ENCODE peak calls at places on chromosomes 4 and X, in eight cellular contexts. One of them, this sample, is unnamed.
A peak's percentile ranks its signal among the peaks of the same experiment; 100 is the strongest.

GRCh38 chr4:82528868-82529267 is 32.9 kb downstream of the TMEM150C start:
- DNase-seq in kidney epithelial cell: no peak
- DNase-seq in psoas muscle: no peak
- DNase-seq in testis: peak; percentile 21
- DNase-seq in heart left ventricle: no peak
- DNase-seq in sigmoid colon: no peak
- DNase-seq in PC-3: no peak
- DNase-seq in fibroblast of mammary gland: no peak
- DNase-seq in this sample: no peak

GRCh38 chr4:3768842-3769641 is 2.9 kb downstream of the ADRA2C start:
- DNase-seq in heart left ventricle: no peak
- DNase-seq in testis: no peak
- DNase-seq in PC-3: no peak
- DNase-seq in psoas muscle: peak; percentile 33
- DNase-seq in sigmoid colon: no peak
- DNase-seq in fibroblast of mammary gland: no peak
- DNase-seq in kidney epithelial cell: no peak
- DNase-seq in this sample: no peak

GRCh38 chr4:185888676-185889075 is 76.7 kb upstream of the SORBS2 start:
- DNase-seq in kidney epithelial cell: no peak
- DNase-seq in psoas muscle: no peak
- DNase-seq in fibroblast of mammary gland: no peak
- DNase-seq in PC-3: no peak
- DNase-seq in heart left ventricle: no peak
- DNase-seq in testis: no peak
- DNase-seq in sigmoid colon: no peak
- DNase-seq in this sample: no peak

GRCh38 chr4:77473509-77473908 is 132.1 kb upstream of the CXCL13 start:
- DNase-seq in fibroblast of mammary gland: peak; percentile 35
- DNase-seq in sigmoid colon: no peak
- DNase-seq in heart left ventricle: no peak
- DNase-seq in testis: no peak
- DNase-seq in kidney epithelial cell: no peak
- DNase-seq in psoas muscle: no peak
- DNase-seq in PC-3: peak; percentile 53
- DNase-seq in this sample: no peak

GRCh38 chrX:65407157-65407626 is 127.4 kb downstream of the LAS1L start:
- DNase-seq in PC-3: no peak
- DNase-seq in kidney epithelial cell: no peak
- DNase-seq in sigmoid colon: no peak
- DNase-seq in fibroblast of mammary gland: no peak
- DNase-seq in testis: no peak
- DNase-seq in psoas muscle: no peak
- DNase-seq in heart left ventricle: no peak
- DNase-seq in this sample: no peak

GRCh38 chrX:30643313-30643821 is 9.9 kb upstream of the GK start:
- DNase-seq in fibroblast of mammary gland: peak; percentile 91
- DNase-seq in psoas muscle: no peak
- DNase-seq in PC-3: no peak
- DNase-seq in heart left ventricle: no peak
- DNase-seq in testis: no peak
- DNase-seq in kidney epithelial cell: no peak
- DNase-seq in sigmoid colon: no peak
- DNase-seq in this sample: no peak

GRCh38 chr4:178602833-178603232 is 1160.6 kb upstream of the AGA start:
- DNase-seq in fibroblast of mammary gland: no peak
- DNase-seq in testis: no peak
- DNase-seq in heart left ventricle: no peak
- DNase-seq in sigmoid colon: no peak
- DNase-seq in psoas muscle: no peak
- DNase-seq in PC-3: no peak
- DNase-seq in kidney epithelial cell: no peak
- DNase-seq in this sample: no peak

GRCh38 chrX:150028692-150029091 is 90.4 kb upstream of the EOLA2 start:
- DNase-seq in heart left ventricle: no peak
- DNase-seq in psoas muscle: no peak
- DNase-seq in PC-3: no peak
- DNase-seq in kidney epithelial cell: no peak
- DNase-seq in testis: no peak
- DNase-seq in sigmoid colon: no peak
- DNase-seq in fibroblast of mammary gland: no peak
- DNase-seq in this sample: no peak

GRCh38 chr4:74874785-74875367 is 58.0 kb upstream of the PARM1 start:
- DNase-seq in testis: peak; percentile 63
- DNase-seq in heart left ventricle: peak; percentile 27
- DNase-seq in kidney epithelial cell: peak; percentile 56
- DNase-seq in fibroblast of mammary gland: peak; percentile 81
- DNase-seq in PC-3: peak; percentile 80
- DNase-seq in sigmoid colon: no peak
- DNase-seq in psoas muscle: no peak
- DNase-seq in this sample: peak; percentile 29

GRCh38 chrX:72130762-72131231 is 918 bp downstream of the RTL5 start:
- DNase-seq in heart left ventricle: no peak
- DNase-seq in PC-3: no peak
- DNase-seq in kidney epithelial cell: no peak
- DNase-seq in testis: peak; percentile 37
- DNase-seq in psoas muscle: no peak
- DNase-seq in fibroblast of mammary gland: no peak
- DNase-seq in sigmoid colon: no peak
- DNase-seq in this sample: no peak

GRCh38 chrX:119234931-119235555 is 1.0 kb upstream of the PGRMC1 start:
- DNase-seq in heart left ventricle: peak; percentile 21
- DNase-seq in PC-3: no peak
- DNase-seq in sigmoid colon: no peak
- DNase-seq in kidney epithelial cell: no peak
- DNase-seq in psoas muscle: no peak
- DNase-seq in testis: no peak
- DNase-seq in fibroblast of mammary gland: peak; percentile 50
- DNase-seq in this sample: no peak

GRCh38 chrX:74449937-74450330 is 28.6 kb downstream of the SLC16A2 start:
- DNase-seq in fibroblast of mammary gland: peak; percentile 64
- DNase-seq in sigmoid colon: no peak
- DNase-seq in psoas muscle: no peak
- DNase-seq in testis: no peak
- DNase-seq in kidney epithelial cell: peak; percentile 5
- DNase-seq in PC-3: peak; percentile 87
- DNase-seq in heart left ventricle: no peak
- DNase-seq in this sample: no peak

GRCh38 chrX:27966492-27966891 is 14.8 kb downstream of the DCAF8L1 start:
- DNase-seq in psoas muscle: no peak
- DNase-seq in kidney epithelial cell: no peak
- DNase-seq in sigmoid colon: no peak
- DNase-seq in heart left ventricle: no peak
- DNase-seq in fibroblast of mammary gland: no peak
- DNase-seq in PC-3: peak; percentile 62
- DNase-seq in testis: no peak
- DNase-seq in this sample: no peak

GRCh38 chrX:132093239-132093860 is 34.5 kb downstream of the FRMD7 start:
- DNase-seq in fibroblast of mammary gland: no peak
- DNase-seq in testis: no peak
- DNase-seq in heart left ventricle: no peak
- DNase-seq in PC-3: no peak
- DNase-seq in kidney epithelial cell: no peak
- DNase-seq in psoas muscle: no peak
- DNase-seq in sigmoid colon: no peak
- DNase-seq in this sample: no peak

GRCh38 chrX:137032841-137033773 is 688 bp downstream of the GPR101 start:
- DNase-seq in kidney epithelial cell: no peak
- DNase-seq in fibroblast of mammary gland: no peak
- DNase-seq in PC-3: no peak
- DNase-seq in psoas muscle: no peak
- DNase-seq in heart left ventricle: no peak
- DNase-seq in sigmoid colon: no peak
- DNase-seq in testis: no peak
- DNase-seq in this sample: no peak

GRCh38 chrX:137031517-137032377 is 2.0 kb downstream of the GPR101 start:
- DNase-seq in fibroblast of mammary gland: peak; percentile 44
- DNase-seq in testis: peak; percentile 25
- DNase-seq in psoas muscle: no peak
- DNase-seq in heart left ventricle: no peak
- DNase-seq in kidney epithelial cell: no peak
- DNase-seq in sigmoid colon: no peak
- DNase-seq in PC-3: peak; percentile 48
- DNase-seq in this sample: peak; percentile 24

GRCh38 chrX:137031039-137031438 is 2.8 kb downstream of the GPR101 start:
- DNase-seq in heart left ventricle: no peak
- DNase-seq in testis: no peak
- DNase-seq in fibroblast of mammary gland: no peak
- DNase-seq in kidney epithelial cell: no peak
- DNase-seq in PC-3: no peak
- DNase-seq in psoas muscle: no peak
- DNase-seq in sigmoid colon: no peak
- DNase-seq in this sample: no peak

GRCh38 chrX:137033774-137034507 is at the start of gene GPR101:
- DNase-seq in sigmoid colon: no peak
- DNase-seq in heart left ventricle: no peak
- DNase-seq in kidney epithelial cell: no peak
- DNase-seq in psoas muscle: no peak
- DNase-seq in fibroblast of mammary gland: no peak
- DNase-seq in testis: no peak
- DNase-seq in PC-3: no peak
- DNase-seq in this sample: no peak

DNA sequence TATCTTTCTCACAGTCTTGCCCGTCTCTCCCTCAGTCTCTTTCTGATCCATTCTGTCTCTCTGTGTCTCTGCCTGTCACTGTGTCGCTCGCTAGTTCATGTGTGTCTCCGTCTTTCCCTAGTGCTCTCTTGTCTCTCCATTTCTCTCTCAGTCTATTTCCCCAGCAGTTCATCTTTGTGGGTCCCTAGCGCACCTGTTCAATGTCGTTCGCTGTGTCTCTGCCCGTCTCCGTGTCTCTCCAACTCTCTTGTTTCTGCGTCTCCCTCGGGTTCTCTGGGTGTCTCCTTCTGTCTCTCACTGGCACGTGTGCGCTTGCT is 1.5 kb downstream of the GPR101 start:
- DNase-seq in heart left ventricle: no peak
- DNase-seq in PC-3: no peak
- DNase-seq in kidney epithelial cell: no peak
- DNase-seq in psoas muscle: no peak
- DNase-seq in testis: no peak
- DNase-seq in fibroblast of mammary gland: no peak
- DNase-seq in sigmoid colon: no peak
- DNase-seq in this sample: no peak
- H3K4me3 ChIP-seq in heart left ventricle: peak overlapping the region; percentile 41
- H3K4me3 ChIP-seq in PC-3: peak overlapping the region; percentile 66
- H3K4me3 ChIP-seq in kidney epithelial cell: no peak overlapping the region
- H3K4me3 ChIP-seq in psoas muscle: peak overlapping the region; percentile 58
- H3K4me3 ChIP-seq in testis: peak overlapping the region; percentile 17
- H3K4me3 ChIP-seq in fibroblast of mammary gland: no peak overlapping the region
- H3K4me3 ChIP-seq in sigmoid colon: no peak overlapping the region
- H3K4me3 ChIP-seq in this sample: peak overlapping the region; percentile 28

DNA sequence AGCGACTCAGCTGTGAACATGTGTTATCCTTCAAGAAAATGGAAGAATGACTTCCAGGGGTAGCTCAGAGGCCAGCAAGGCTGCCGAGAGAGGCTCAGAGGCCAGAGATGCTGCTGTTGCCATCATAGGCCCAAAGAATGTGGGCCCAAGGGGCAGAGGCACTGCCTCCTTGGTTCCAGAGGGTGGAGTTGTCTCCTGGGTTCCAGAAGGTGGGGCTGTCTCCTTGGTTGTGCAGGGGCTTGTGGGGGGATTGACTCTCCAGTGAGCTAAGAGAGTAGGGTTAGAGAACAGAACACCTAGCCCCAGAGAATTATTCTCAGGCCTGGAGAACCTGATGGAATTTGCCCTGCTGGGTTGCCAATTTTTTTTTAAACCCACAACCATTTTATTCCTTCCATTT is 62.6 kb downstream of the DGKK start:
- DNase-seq in psoas muscle: no peak
- DNase-seq in PC-3: no peak
- DNase-seq in testis: no peak
- DNase-seq in heart left ventricle: no peak
- DNase-seq in kidney epithelial cell: no peak
- DNase-seq in sigmoid colon: no peak
- DNase-seq in fibroblast of mammary gland: no peak
- DNase-seq in this sample: no peak
- TF ChIP-seq CTCF in psoas muscle: no peak
- TF ChIP-seq CTCF in PC-3: no peak
- TF ChIP-seq CTCF in testis: no peak
- TF ChIP-seq CTCF in heart left ventricle: no peak
- TF ChIP-seq CTCF in kidney epithelial cell: no peak
- TF ChIP-seq CTCF in sigmoid colon: no peak
- TF ChIP-seq CTCF in fibroblast of mammary gland: no peak
- TF ChIP-seq CTCF in this sample: no peak

DNA sequence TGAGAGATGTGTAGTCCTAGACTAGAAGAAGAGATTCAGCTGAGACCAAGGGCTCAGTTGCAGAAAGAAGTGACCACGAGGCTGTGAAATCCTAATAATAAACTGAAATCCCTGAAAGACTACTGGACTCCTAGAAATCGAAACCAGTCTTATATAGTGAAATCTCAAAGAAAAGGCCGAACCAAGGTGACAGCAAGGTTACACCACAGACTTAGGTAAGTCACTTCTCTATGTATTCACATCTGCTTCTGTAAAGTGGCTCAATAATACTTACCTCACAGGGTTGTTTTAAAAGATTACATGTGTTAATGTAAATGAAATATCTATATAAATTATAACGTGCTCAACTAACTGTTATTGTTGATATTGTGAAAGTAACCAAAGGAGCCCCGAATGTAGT is 60.3 kb downstream of the ARSJ start:
- DNase-seq in PC-3: no peak
- DNase-seq in fibroblast of mammary gland: no peak
- DNase-seq in psoas muscle: no peak
- DNase-seq in heart left ventricle: no peak
- DNase-seq in sigmoid colon: no peak
- DNase-seq in kidney epithelial cell: no peak
- DNase-seq in testis: no peak
- DNase-seq in this sample: no peak
- H3K4me3 ChIP-seq in PC-3: no peak overlapping the region
- H3K4me3 ChIP-seq in fibroblast of mammary gland: no peak overlapping the region
- H3K4me3 ChIP-seq in psoas muscle: no peak overlapping the region
- H3K4me3 ChIP-seq in heart left ventricle: no peak overlapping the region
- H3K4me3 ChIP-seq in sigmoid colon: no peak overlapping the region
- H3K4me3 ChIP-seq in kidney epithelial cell: no peak overlapping the region
- H3K4me3 ChIP-seq in testis: no peak overlapping the region
- H3K4me3 ChIP-seq in this sample: no peak overlapping the region

DNA sequence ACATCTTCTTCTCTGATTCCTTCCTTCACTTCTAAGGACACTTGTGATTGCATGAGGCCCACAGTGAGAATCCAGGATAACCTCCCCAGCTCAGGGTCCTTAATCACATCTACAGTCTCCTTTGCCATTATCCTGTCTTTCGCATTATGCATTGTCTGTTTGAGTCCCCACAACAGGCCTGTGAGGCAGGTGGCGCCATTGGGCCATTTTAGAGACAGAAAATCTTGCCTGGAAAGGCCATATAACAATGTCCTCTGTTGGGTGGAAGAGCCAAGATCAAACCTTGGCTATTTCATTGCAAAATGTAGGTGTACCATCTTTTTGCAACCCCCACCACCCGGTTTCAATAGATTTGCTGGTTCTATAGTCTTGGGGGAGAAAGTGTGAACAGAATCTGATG is 11.8 kb upstream of the DCUN1D4 start:
- DNase-seq in psoas muscle: peak; percentile 81
- DNase-seq in sigmoid colon: peak; percentile 69
- DNase-seq in PC-3: peak; percentile 82
- DNase-seq in kidney epithelial cell: no peak
- DNase-seq in testis: peak; percentile 78
- DNase-seq in heart left ventricle: peak; percentile 51
- DNase-seq in fibroblast of mammary gland: peak; percentile 55
- DNase-seq in this sample: peak; percentile 73
- TF ChIP-seq CTCF in psoas muscle: peak; percentile 84
- TF ChIP-seq CTCF in sigmoid colon: peak; percentile 44
- TF ChIP-seq CTCF in PC-3: peak; percentile 95
- TF ChIP-seq CTCF in kidney epithelial cell: peak; percentile 75
- TF ChIP-seq CTCF in testis: peak; percentile 52
- TF ChIP-seq CTCF in heart left ventricle: peak; percentile 79
- TF ChIP-seq CTCF in fibroblast of mammary gland: peak; percentile 74
- TF ChIP-seq CTCF in this sample: peak; percentile 72

This sample was measured in WERI-Rb-1.